ENCODE peak calls at places on chromosomes 2 and 18, in seven cellular contexts. O, K, S, R, Y, T and N are unnamed samples.

GRCh38 chr2:155980941-155981561 is 351.5 kb downstream of the NR4A2 start:
- DNase-seq in Y (no peak), R (no peak), K (no peak), T (no peak), O (no peak), S (no peak), N (no peak)

GRCh38 chr2:189500456-189501160 is 59.3 kb downstream of the WDR75 start:
- DNase-seq in K (no peak), R (no peak), Y (no peak), S (no peak), T (no peak), O (peak), N (no peak)

GRCh38 chr2:54466880-54467279 is 10.8 kb downstream of the SPTBN1 start:
- DNase-seq in T (no peak), S (no peak), R (no peak), O (no peak), Y (no peak), K (no peak), N (no peak)

GRCh38 chr2:44850016-44850415 is 91.5 kb upstream of the SIX3 start:
- DNase-seq in Y (no peak), O (no peak), K (no peak), T (no peak), S (no peak), R (no peak), N (no peak)

GRCh38 chr2:117349687-117350086 is 464.8 kb upstream of the DDX18 start:
- DNase-seq in S (no peak), R (no peak), O (no peak), T (no peak), K (no peak), Y (no peak), N (no peak)

GRCh38 chr2:209517436-209517835 is 93.6 kb downstream of the MAP2 start:
- DNase-seq in T (no peak), Y (no peak), O (no peak), R (no peak), K (no peak), S (no peak), N (no peak)

GRCh38 chr18:28511421-28511821 is 334.5 kb upstream of the CDH2 start:
- DNase-seq in O (no peak), Y (no peak), R (no peak), S (no peak), T (no peak), K (no peak), N (no peak)

GRCh38 chr2:27428213-27428977 is at the start of gene NRBP1:
- DNase-seq in S (peak), T (peak), R (peak), Y (peak), O (peak), K (peak), N (peak)

GRCh38 chr2:65350714-65351113 is 81.7 kb downstream of the SPRED2 start:
- DNase-seq in S (peak), O (no peak), Y (no peak), T (no peak), K (no peak), R (no peak), N (no peak)

GRCh38 chr2:209696836-209697711 is 74.6 kb upstream of the UNC80 start:
- DNase-seq in S (no peak), T (no peak), Y (no peak), O (no peak), R (no peak), K (no peak), N (no peak)

GRCh38 chr2:24926602-24927252 is 6.7 kb upstream of the ADCY3 start:
- DNase-seq in Y (no peak), R (peak), T (no peak), O (no peak), S (peak), K (no peak), N (peak)

GRCh38 chr2:166518634-166519390 is 24.8 kb upstream of the SCN7A start:
- DNase-seq in Y (no peak), T (no peak), R (no peak), S (no peak), K (no peak), O (no peak), N (no peak)

GRCh38 chr2:84516234-84516986 is at the start of gene DNAH6:
- DNase-seq in Y (peak), O (peak), T (peak), S (peak), R (peak), K (peak), N (peak)

GRCh38 chr18:75049455-75049789 is 159.5 kb downstream of the PTGR3 start:
- DNase-seq in R (no peak), O (no peak), S (no peak), K (no peak), Y (no peak), T (no peak), N (no peak)

GRCh38 chr2:192023006-192023405 is 171.7 kb downstream of the TMEFF2 start:
- DNase-seq in Y (no peak), S (no peak), R (no peak), O (no peak), K (no peak), T (no peak), N (no peak)

GRCh38 chr18:42131044-42131939 is 176.3 kb downstream of the PIK3C3 start:
- DNase-seq in S (no peak), O (no peak), Y (no peak), R (no peak), T (no peak), K (no peak), N (no peak)

GRCh38 chr18:2894131-2894840 is 47.5 kb downstream of the EMILIN2 start:
- DNase-seq in T (no peak), K (no peak), R (peak), Y (no peak), O (peak), S (no peak), N (no peak)

GRCh38 chr2:151777487-151777886 is 43.2 kb upstream of the NEB start:
- DNase-seq in T (no peak), O (no peak), R (no peak), K (no peak), Y (no peak), S (no peak), N (no peak)

GRCh38 chr18:68083776-68084175 is 567.3 kb upstream of the DSEL start:
- DNase-seq in K (no peak), O (no peak), R (no peak), Y (no peak), S (peak), T (no peak), N (no peak)

GRCh38 chr2:11065833-11066232 is 89.4 kb upstream of the SLC66A3 start:
- DNase-seq in S (no peak), K (no peak), Y (no peak), O (no peak), R (no peak), T (no peak), N (no peak)